ENCODE peak calls at places on chromosome 12, in seven cellular contexts. One of them, this sample, is unnamed.

GRCh38 chr12:121505513-121505912 is 75.3 kb downstream of the KDM2B start:
- DNase-seq in stimulated activated CD4-positive, alpha-beta T cell treated with anti-CD3 and anti-CD28 coated beads, Interleukin-12 subunit alpha, Interleukin-12 subunit beta, amount 100 ng/mL, for 24 hours: no peak
- DNase-seq in EL: peak; percentile 35
- DNase-seq in COR-L47: no peak
- DNase-seq in SW480: no peak
- DNase-seq in right cardiac atrium: no peak
- DNase-seq in AG09309: no peak
- DNase-seq in this sample: no peak

GRCh38 chr12:122350444-122350843 is 72.0 kb downstream of the CLIP1 start:
- DNase-seq in AG09309: no peak
- DNase-seq in SW480: no peak
- DNase-seq in EL: no peak
- DNase-seq in right cardiac atrium: peak; percentile 91
- DNase-seq in stimulated activated CD4-positive, alpha-beta T cell treated with anti-CD3 and anti-CD28 coated beads, Interleukin-12 subunit alpha, Interleukin-12 subunit beta, amount 100 ng/mL, for 24 hours: no peak
- DNase-seq in COR-L47: no peak
- DNase-seq in this sample: no peak

GRCh38 chr12:64318605-64319004 is 72.0 kb downstream of the C12orf56 start:
- DNase-seq in stimulated activated CD4-positive, alpha-beta T cell treated with anti-CD3 and anti-CD28 coated beads, Interleukin-12 subunit alpha, Interleukin-12 subunit beta, amount 100 ng/mL, for 24 hours: no peak
- DNase-seq in right cardiac atrium: peak; percentile 20
- DNase-seq in EL: peak; percentile 33
- DNase-seq in COR-L47: no peak
- DNase-seq in AG09309: no peak
- DNase-seq in SW480: no peak
- DNase-seq in this sample: no peak

GRCh38 chr12:109461049-109461845 is 15.9 kb downstream of the KCTD10 start:
- DNase-seq in COR-L47: no peak
- DNase-seq in SW480: peak; percentile 17
- DNase-seq in EL: peak; percentile 82
- DNase-seq in right cardiac atrium: no peak
- DNase-seq in AG09309: no peak
- DNase-seq in stimulated activated CD4-positive, alpha-beta T cell treated with anti-CD3 and anti-CD28 coated beads, Interleukin-12 subunit alpha, Interleukin-12 subunit beta, amount 100 ng/mL, for 24 hours: no peak
- DNase-seq in this sample: peak; percentile 62

GRCh38 chr12:90399317-90399716 is 555.7 kb downstream of the CCER1 start:
- DNase-seq in SW480: no peak
- DNase-seq in stimulated activated CD4-positive, alpha-beta T cell treated with anti-CD3 and anti-CD28 coated beads, Interleukin-12 subunit alpha, Interleukin-12 subunit beta, amount 100 ng/mL, for 24 hours: no peak
- DNase-seq in COR-L47: no peak
- DNase-seq in AG09309: no peak
- DNase-seq in EL: no peak
- DNase-seq in right cardiac atrium: no peak
- DNase-seq in this sample: no peak

GRCh38 chr12:91406920-91407341 is 224.3 kb upstream of the DCN start:
- DNase-seq in SW480: peak; percentile 27
- DNase-seq in right cardiac atrium: no peak
- DNase-seq in EL: peak; percentile 41
- DNase-seq in AG09309: no peak
- DNase-seq in COR-L47: no peak
- DNase-seq in stimulated activated CD4-positive, alpha-beta T cell treated with anti-CD3 and anti-CD28 coated beads, Interleukin-12 subunit alpha, Interleukin-12 subunit beta, amount 100 ng/mL, for 24 hours: no peak
- DNase-seq in this sample: peak; percentile 40

GRCh38 chr12:46371718-46372130 is 849 bp downstream of the SLC38A2 start:
- DNase-seq in EL: no peak
- DNase-seq in AG09309: no peak
- DNase-seq in SW480: peak; percentile 74
- DNase-seq in stimulated activated CD4-positive, alpha-beta T cell treated with anti-CD3 and anti-CD28 coated beads, Interleukin-12 subunit alpha, Interleukin-12 subunit beta, amount 100 ng/mL, for 24 hours: peak; percentile 43
- DNase-seq in COR-L47: peak; percentile 58
- DNase-seq in right cardiac atrium: peak; percentile 89
- DNase-seq in this sample: peak; percentile 65

GRCh38 chr12:26119391-26119981 is 5.4 kb downstream of the BHLHE41 start:
- DNase-seq in stimulated activated CD4-positive, alpha-beta T cell treated with anti-CD3 and anti-CD28 coated beads, Interleukin-12 subunit alpha, Interleukin-12 subunit beta, amount 100 ng/mL, for 24 hours: no peak
- DNase-seq in right cardiac atrium: no peak
- DNase-seq in COR-L47: no peak
- DNase-seq in AG09309: no peak
- DNase-seq in EL: peak; percentile 58
- DNase-seq in SW480: peak; percentile 90
- DNase-seq in this sample: peak; percentile 85

GRCh38 chr12:70418101-70418500 is 52.0 kb downstream of the KCNMB4 start:
- DNase-seq in EL: peak; percentile 68
- DNase-seq in COR-L47: no peak
- DNase-seq in AG09309: peak; percentile 2
- DNase-seq in stimulated activated CD4-positive, alpha-beta T cell treated with anti-CD3 and anti-CD28 coated beads, Interleukin-12 subunit alpha, Interleukin-12 subunit beta, amount 100 ng/mL, for 24 hours: no peak
- DNase-seq in right cardiac atrium: no peak
- DNase-seq in SW480: no peak
- DNase-seq in this sample: no peak

GRCh38 chr12:6607751-6608591 is 792 bp upstream of the CHD4 start:
- DNase-seq in stimulated activated CD4-positive, alpha-beta T cell treated with anti-CD3 and anti-CD28 coated beads, Interleukin-12 subunit alpha, Interleukin-12 subunit beta, amount 100 ng/mL, for 24 hours: peak; percentile 62
- DNase-seq in COR-L47: peak; percentile 88
- DNase-seq in AG09309: no peak
- DNase-seq in EL: peak; percentile 65
- DNase-seq in right cardiac atrium: peak; percentile 79
- DNase-seq in SW480: peak; percentile 99
- DNase-seq in this sample: peak; percentile 74

GRCh38 chr12:51722387-51722786 is 126.1 kb downstream of the FIGNL2 start:
- DNase-seq in AG09309: no peak
- DNase-seq in stimulated activated CD4-positive, alpha-beta T cell treated with anti-CD3 and anti-CD28 coated beads, Interleukin-12 subunit alpha, Interleukin-12 subunit beta, amount 100 ng/mL, for 24 hours: no peak
- DNase-seq in right cardiac atrium: no peak
- DNase-seq in EL: no peak
- DNase-seq in SW480: no peak
- DNase-seq in COR-L47: no peak
- DNase-seq in this sample: no peak

GRCh38 chr12:122888232-122888752 is 7.6 kb downstream of the VPS37B start:
- DNase-seq in AG09309: no peak
- DNase-seq in right cardiac atrium: peak; percentile 61
- DNase-seq in stimulated activated CD4-positive, alpha-beta T cell treated with anti-CD3 and anti-CD28 coated beads, Interleukin-12 subunit alpha, Interleukin-12 subunit beta, amount 100 ng/mL, for 24 hours: no peak
- DNase-seq in COR-L47: peak; percentile 71
- DNase-seq in SW480: peak; percentile 78
- DNase-seq in EL: peak; percentile 42
- DNase-seq in this sample: no peak

GRCh38 chr12:19474147-19474546 is 34.9 kb downstream of the AEBP2 start:
- DNase-seq in COR-L47: no peak
- DNase-seq in SW480: no peak
- DNase-seq in stimulated activated CD4-positive, alpha-beta T cell treated with anti-CD3 and anti-CD28 coated beads, Interleukin-12 subunit alpha, Interleukin-12 subunit beta, amount 100 ng/mL, for 24 hours: no peak
- DNase-seq in EL: no peak
- DNase-seq in right cardiac atrium: no peak
- DNase-seq in AG09309: no peak
- DNase-seq in this sample: no peak

GRCh38 chr12:22527999-22528398 is 16.3 kb downstream of the C2CD5 start:
- DNase-seq in SW480: no peak
- DNase-seq in COR-L47: no peak
- DNase-seq in EL: peak; percentile 79
- DNase-seq in stimulated activated CD4-positive, alpha-beta T cell treated with anti-CD3 and anti-CD28 coated beads, Interleukin-12 subunit alpha, Interleukin-12 subunit beta, amount 100 ng/mL, for 24 hours: no peak
- DNase-seq in right cardiac atrium: no peak
- DNase-seq in AG09309: peak; percentile 20
- DNase-seq in this sample: peak; percentile 55

GRCh38 chr12:87136330-87136976 is 880.3 kb upstream of the MGAT4C start:
- DNase-seq in SW480: no peak
- DNase-seq in right cardiac atrium: no peak
- DNase-seq in stimulated activated CD4-positive, alpha-beta T cell treated with anti-CD3 and anti-CD28 coated beads, Interleukin-12 subunit alpha, Interleukin-12 subunit beta, amount 100 ng/mL, for 24 hours: no peak
- DNase-seq in EL: no peak
- DNase-seq in AG09309: no peak
- DNase-seq in COR-L47: no peak
- DNase-seq in this sample: no peak

GRCh38 chr12:13698001-13698400 is 283.4 kb downstream of the GRIN2B start:
- DNase-seq in right cardiac atrium: peak; percentile 42
- DNase-seq in stimulated activated CD4-positive, alpha-beta T cell treated with anti-CD3 and anti-CD28 coated beads, Interleukin-12 subunit alpha, Interleukin-12 subunit beta, amount 100 ng/mL, for 24 hours: no peak
- DNase-seq in SW480: no peak
- DNase-seq in COR-L47: no peak
- DNase-seq in AG09309: no peak
- DNase-seq in EL: no peak
- DNase-seq in this sample: no peak

GRCh38 chr12:111347891-111348644 is 20.8 kb downstream of the PHETA1 start:
- DNase-seq in COR-L47: no peak
- DNase-seq in AG09309: no peak
- DNase-seq in right cardiac atrium: no peak
- DNase-seq in SW480: no peak
- DNase-seq in stimulated activated CD4-positive, alpha-beta T cell treated with anti-CD3 and anti-CD28 coated beads, Interleukin-12 subunit alpha, Interleukin-12 subunit beta, amount 100 ng/mL, for 24 hours: no peak
- DNase-seq in EL: no peak
- DNase-seq in this sample: no peak

GRCh38 chr12:64160021-64160717 is 61.9 kb downstream of the KICS2 start:
- DNase-seq in EL: no peak
- DNase-seq in COR-L47: no peak
- DNase-seq in stimulated activated CD4-positive, alpha-beta T cell treated with anti-CD3 and anti-CD28 coated beads, Interleukin-12 subunit alpha, Interleukin-12 subunit beta, amount 100 ng/mL, for 24 hours: no peak
- DNase-seq in AG09309: no peak
- DNase-seq in right cardiac atrium: no peak
- DNase-seq in SW480: no peak
- DNase-seq in this sample: no peak

GRCh38 chr12:13661005-13661887 is 320.2 kb downstream of the GRIN2B start:
- DNase-seq in right cardiac atrium: peak; percentile 57
- DNase-seq in stimulated activated CD4-positive, alpha-beta T cell treated with anti-CD3 and anti-CD28 coated beads, Interleukin-12 subunit alpha, Interleukin-12 subunit beta, amount 100 ng/mL, for 24 hours: peak; percentile 6
- DNase-seq in SW480: peak; percentile 58
- DNase-seq in AG09309: peak; percentile 14
- DNase-seq in EL: peak; percentile 50
- DNase-seq in COR-L47: peak; percentile 6
- DNase-seq in this sample: no peak

GRCh38 chr12:102992297-102992696 is 34.8 kb downstream of the ASCL1 start:
- DNase-seq in stimulated activated CD4-positive, alpha-beta T cell treated with anti-CD3 and anti-CD28 coated beads, Interleukin-12 subunit alpha, Interleukin-12 subunit beta, amount 100 ng/mL, for 24 hours: no peak
- DNase-seq in COR-L47: no peak
- DNase-seq in SW480: peak; percentile 2
- DNase-seq in right cardiac atrium: no peak
- DNase-seq in EL: no peak
- DNase-seq in AG09309: no peak
- DNase-seq in this sample: no peak